ENCODE peak calls at places on chromosomes 2 and 18, in nine cellular contexts. T, Z, Q, I, U, J, N, P and K are unnamed samples.
A peak's percentile ranks its signal among the peaks of the same experiment; 100 is the strongest.

GRCh38 chr2:220499281-220499680 is 871.9 kb downstream of the SLC4A3 start:
- DNase-seq in T (peak; percentile 50), U (no peak), Q (no peak), N (no peak), I (no peak), J (no peak), P (peak; percentile 79), Z (no peak), K (no peak)

GRCh38 chr2:57549642-57550102 is 496.9 kb upstream of the VRK2 start:
- DNase-seq in N (no peak), I (no peak), T (no peak), Q (no peak), P (no peak), U (no peak), Z (no peak), J (no peak), K (no peak)

GRCh38 chr2:196988599-196988998 is 62.1 kb upstream of the PGAP1 start:
- DNase-seq in I (no peak), P (no peak), T (no peak), J (no peak), Q (no peak), Z (no peak), U (no peak), N (no peak), K (no peak)

GRCh38 chr2:177313162-177313781 is 48.7 kb upstream of the NFE2L2 start:
- DNase-seq in N (no peak), P (no peak), J (no peak), T (no peak), Z (no peak), U (no peak), I (no peak), Q (no peak), K (no peak)

GRCh38 chr2:126945118-126945517 is 46.4 kb downstream of the TEX51 start:
- DNase-seq in P (no peak), J (no peak), Z (no peak), N (no peak), I (no peak), T (no peak), Q (no peak), U (no peak), K (no peak)

GRCh38 chr2:11416191-11416590 is 49.8 kb downstream of the E2F6 start:
- DNase-seq in T (no peak), I (no peak), U (no peak), J (no peak), Q (no peak), Z (no peak), N (no peak), P (no peak), K (no peak)

GRCh38 chr2:112706170-112706664 is 14.6 kb upstream of the NT5DC4 start:
- DNase-seq in I (peak; percentile 77), Z (no peak), U (peak; percentile 71), J (no peak), N (no peak), P (peak; percentile 97), Q (peak; percentile 30), T (no peak), K (no peak)

GRCh38 chr2:149490296-149490695 is 97.3 kb downstream of the MMADHC start:
- DNase-seq in Q (no peak), Z (no peak), U (no peak), J (no peak), N (no peak), I (no peak), P (peak; percentile 42), T (no peak), K (no peak)

GRCh38 chr18:58321986-58322385 is 278.0 kb downstream of the NEDD4L start:
- DNase-seq in Q (peak; percentile 12), P (peak; percentile 80), J (no peak), Z (peak; percentile 68), U (no peak), I (peak; percentile 72), T (peak; percentile 59), N (peak; percentile 50), K (no peak)

GRCh38 chr2:120678251-120678650 is 57.4 kb upstream of the GLI2 start:
- DNase-seq in Q (no peak), N (no peak), T (no peak), Z (no peak), J (peak; percentile 38), I (no peak), U (no peak), P (peak; percentile 42), K (no peak)

GRCh38 chr2:64905338-64906024 is 83.7 kb upstream of the SLC1A4 start:
- DNase-seq in J (no peak), U (no peak), Z (no peak), I (no peak), N (no peak), Q (no peak), T (peak; percentile 18), P (no peak), K (no peak)

GRCh38 chr18:44229693-44230108 is 451.0 kb upstream of the SETBP1 start:
- DNase-seq in P (peak; percentile 75), U (no peak), Z (peak; percentile 83), I (no peak), J (no peak), N (no peak), Q (no peak), T (peak; percentile 41), K (no peak)

GRCh38 chr2:94996401-94997100 is 29.0 kb upstream of the MAL start:
- DNase-seq in Z (peak; percentile 32), T (no peak), U (no peak), I (no peak), J (peak; percentile 57), Q (no peak), P (no peak), N (no peak), K (no peak)

GRCh38 chr2:125095826-125096225 is 1070.7 kb downstream of the CNTNAP5 start:
- DNase-seq in N (no peak), T (no peak), I (no peak), J (no peak), Q (no peak), U (no peak), P (no peak), Z (no peak), K (no peak)

GRCh38 chr2:237198144-237198900 is 112.6 kb downstream of the COPS8 start:
- DNase-seq in J (no peak), N (no peak), Q (no peak), T (no peak), I (no peak), P (peak; percentile 79), U (no peak), Z (no peak), K (no peak)

GRCh38 chr2:119255760-119256573 is 32.3 kb downstream of the STEAP3 start:
- DNase-seq in N (peak; percentile 38), T (no peak), U (no peak), I (no peak), P (peak; percentile 96), Z (no peak), J (no peak), Q (no peak), K (no peak)

GRCh38 chr2:119254601-119255080 is 31.0 kb downstream of the STEAP3 start:
- DNase-seq in T (no peak), P (no peak), U (no peak), N (no peak), I (no peak), Q (no peak), J (no peak), Z (no peak), K (no peak)

GRCh38 chr2:119259296-119259860 is 35.7 kb downstream of the STEAP3 start:
- DNase-seq in Q (no peak), J (no peak), U (no peak), N (no peak), T (no peak), Z (no peak), P (no peak), I (no peak), K (no peak)

GRCh38 chr2:119256574-119256921 is 32.9 kb downstream of the STEAP3 start:
- DNase-seq in N (no peak), Z (no peak), U (no peak), P (no peak), T (no peak), J (no peak), Q (no peak), I (no peak), K (no peak)

DNA sequence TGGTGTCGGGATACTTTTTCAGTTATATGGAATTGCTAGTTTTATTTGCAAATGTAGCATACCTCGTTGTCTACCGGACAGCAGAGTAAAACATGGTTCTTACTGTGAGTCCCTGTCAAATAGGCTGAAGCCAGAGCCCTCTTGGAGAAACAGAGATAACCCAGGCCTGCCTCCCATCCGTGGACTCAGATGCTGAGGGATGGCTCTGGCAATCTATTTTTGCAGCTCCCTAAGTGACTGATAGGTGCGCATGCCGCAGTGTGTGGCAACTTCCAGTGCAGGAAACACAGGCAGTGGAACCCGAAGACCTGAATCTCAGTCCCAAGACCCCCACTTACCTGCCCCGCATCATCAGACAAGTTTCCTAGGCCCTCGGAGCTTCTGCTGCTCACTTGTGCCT is 33.6 kb downstream of the STEAP3 start:
- DNase-seq in U (no peak), N (no peak), Q (no peak), Z (no peak), P (no peak), I (no peak), T (no peak), J (no peak), K (no peak)
- H3K4me1 ChIP-seq in U (no peaks in the 10 kb centered on the region), N (no peaks in the 10 kb centered on the region), Q (no peaks in the 10 kb centered on the region), Z (peaks cover 9% of the 10 kb centered on the region), P (peaks cover 32% of the 10 kb centered on the region), I (no peaks in the 10 kb centered on the region), T (peaks cover 20% of the 10 kb centered on the region), J (no peaks in the 10 kb centered on the region), K (peaks cover 15% of the 10 kb centered on the region)

GRCh38 chr2:159855153-159856140 is 57.4 kb upstream of the CD302 start:
- DNase-seq in T (no peak), Z (no peak), P (peak; percentile 9), J (peak; percentile 75), U (no peak), N (no peak), I (no peak), Q (no peak), K (no peak)
- H3K36me3 ChIP-seq in T (no peaks in the 10 kb centered on the region), Z (no peaks in the 10 kb centered on the region), P (no peaks in the 10 kb centered on the region), J (peaks cover 94% of the 10 kb centered on the region), U (peaks cover 26% of the 10 kb centered on the region), N (no peaks in the 10 kb centered on the region), I (peaks cover 28% of the 10 kb centered on the region), Q (peaks cover 10% of the 10 kb centered on the region), K (no peaks in the 10 kb centered on the region)

GRCh38 chr2:42959993-42960834 is 167.8 kb upstream of the HAAO start:
- DNase-seq in I (no peak), U (no peak), J (no peak), Z (no peak), Q (no peak), N (no peak), P (no peak), T (no peak), K (no peak)
- H3K27ac ChIP-seq in I (no peak overlapping the region), U (no peak overlapping the region), J (no peak overlapping the region), Z (peak overlapping the region; percentile 84), Q (no peak overlapping the region), N (peak overlapping the region; percentile 55), P (peak overlapping the region; percentile 42), T (peak overlapping the region; percentile 64), K (no peak overlapping the region)

DNA sequence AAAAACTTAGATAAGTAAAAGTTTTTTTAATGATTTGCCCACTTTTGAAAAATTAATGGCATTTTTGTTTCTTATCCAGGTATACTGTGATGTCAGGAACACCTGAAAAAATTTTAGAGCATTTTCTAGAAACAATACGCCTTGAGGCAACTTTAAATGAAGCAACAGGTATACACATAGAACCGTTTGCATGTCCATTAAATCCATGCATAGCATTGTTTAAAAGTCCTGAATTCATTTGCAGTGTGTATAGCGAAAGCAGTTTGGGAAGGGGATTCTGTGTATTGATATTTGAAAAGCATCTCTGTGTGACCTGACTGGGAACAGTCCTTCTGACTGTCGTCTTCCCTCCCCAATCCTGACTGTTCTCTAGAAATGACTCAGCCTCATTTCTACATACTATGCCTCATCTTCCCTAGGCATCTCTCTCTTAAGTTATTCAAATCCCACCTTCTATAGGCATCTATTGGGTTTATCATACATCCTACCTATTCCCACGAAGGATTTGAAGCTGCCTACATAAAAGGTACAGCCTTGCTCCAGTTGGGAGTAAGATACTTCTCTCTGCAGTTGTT is 79.2 kb upstream of the MAP3K20 start:
- DNase-seq in U (no peak), N (no peak), I (no peak), J (no peak), Q (no peak), P (peak; percentile 43), Z (no peak), T (no peak), K (no peak)
- H3K4me1 ChIP-seq in U (no peaks in the 10 kb centered on the region), N (peaks cover 41% of the 10 kb centered on the region), I (no peaks in the 10 kb centered on the region), J (no peaks in the 10 kb centered on the region), Q (no peaks in the 10 kb centered on the region), P (peaks cover 6% of the 10 kb centered on the region), Z (peaks cover 21% of the 10 kb centered on the region), T (peaks cover 46% of the 10 kb centered on the region), K (no peaks in the 10 kb centered on the region)